ENCODE peak calls at places on chromosomes 4 and X, in six cellular contexts. G is stromal cell of bone marrow; C is amygdala; Z is naive thymus-derived CD8-positive, alpha-beta T cell; I is posterior cingulate gyrus; U is NAMALWA. O is an unnamed sample.

GRCh38 chr4:106763044-106763443 is 273.1 kb downstream of the DKK2 start:
- DNase-seq in G (peak), C (no peak), Z (no peak), I (no peak), U (no peak), O (no peak)

GRCh38 chrX:150536455-150537116 is 31.8 kb upstream of the MTM1 start:
- DNase-seq in G (no peak), C (no peak), Z (no peak), I (no peak), U (peak), O (no peak)

GRCh38 chr4:7909463-7909862 is 30.2 kb downstream of the AFAP1 start:
- DNase-seq in G (no peak), C (no peak), Z (no peak), I (no peak), U (no peak), O (no peak)

GRCh38 chrX:132216283-132216682 is 3.0 kb downstream of the RAP2C start:
- DNase-seq in G (no peak), C (no peak), Z (no peak), I (no peak), U (no peak), O (no peak)

GRCh38 chr4:67288964-67289363 is 256.3 kb downstream of the CENPC start:
- DNase-seq in G (no peak), C (no peak), Z (no peak), I (no peak), U (peak), O (no peak)

GRCh38 chrX:75278991-75279390 is 5.1 kb downstream of the UPRT start:
- DNase-seq in G (no peak), C (no peak), Z (no peak), I (no peak), U (no peak), O (no peak)

GRCh38 chr4:98318521-98318920 is 57.3 kb downstream of the RAP1GDS1 start:
- DNase-seq in G (no peak), C (no peak), Z (no peak), I (no peak), U (no peak), O (no peak)

GRCh38 chr4:156971623-156972369 is at the start of gene PDGFC:
- DNase-seq in G (no peak), C (peak), Z (no peak), I (peak), U (no peak), O (peak)

GRCh38 chrX:110346681-110347080 is 12.0 kb upstream of the RTL9 start:
- DNase-seq in G (no peak), C (no peak), Z (no peak), I (no peak), U (no peak), O (no peak)

GRCh38 chr4:146255874-146256273 is 41.5 kb downstream of the REELD1 start:
- DNase-seq in G (no peak), C (no peak), Z (no peak), I (no peak), U (no peak), O (no peak)

GRCh38 chrX:118976599-118977340 is 2.4 kb downstream of the LONRF3 start:
- DNase-seq in G (no peak), C (no peak), Z (no peak), I (peak), U (peak), O (no peak)

GRCh38 chr4:85368932-85369331 is 106.0 kb upstream of the ARHGAP24 start:
- DNase-seq in G (no peak), C (no peak), Z (no peak), I (no peak), U (peak), O (no peak)

GRCh38 chr4:145326491-145326890 is 146.1 kb upstream of the OTUD4 start:
- DNase-seq in G (peak), C (no peak), Z (no peak), I (no peak), U (no peak), O (no peak)

GRCh38 chrX:115650449-115650848 is 89.5 kb downstream of the PLS3 start:
- DNase-seq in G (no peak), C (no peak), Z (no peak), I (no peak), U (no peak), O (no peak)

GRCh38 chrX:39907964-39908616 is 189.7 kb downstream of the BCOR start:
- DNase-seq in G (peak), C (no peak), Z (no peak), I (no peak), U (no peak), O (peak)